ENCODE peak calls at places on chromosome 12, in ten cellular contexts. D, B, M, F, O, U, Y, V, I and J are unnamed samples.

GRCh38 chr12:88298761-88299242 is 156.7 kb downstream of the TMTC3 start:
- DNase-seq in U (no peak), V (no peak), I (peak), M (no peak), O (no peak), F (no peak), D (no peak), B (no peak), Y (no peak), J (no peak)

GRCh38 chr12:54398995-54399793 is 14.7 kb upstream of the ZNF385A start:
- DNase-seq in I (peak), V (peak), D (peak), O (peak), M (peak), F (peak), U (peak), B (peak), Y (peak), J (no peak)

GRCh38 chr12:69341328-69341727 is 6.9 kb upstream of the LYZ start:
- DNase-seq in M (no peak), Y (no peak), B (no peak), I (peak), O (no peak), D (no peak), F (no peak), U (no peak), V (no peak), J (no peak)

GRCh38 chr12:29726321-29726692 is 57.4 kb downstream of the TMTC1 start:
- DNase-seq in V (no peak), F (no peak), I (no peak), D (no peak), O (no peak), U (no peak), B (no peak), M (no peak), Y (no peak), J (no peak)

GRCh38 chr12:117277875-117278274 is 83.6 kb downstream of the NOS1 start:
- DNase-seq in V (no peak), I (no peak), F (no peak), M (no peak), D (no peak), O (no peak), B (no peak), U (no peak), Y (no peak), J (no peak)

GRCh38 chr12:108357834-108358579 is 18.9 kb upstream of the CMKLR1 start:
- DNase-seq in D (no peak), O (no peak), F (no peak), B (no peak), V (no peak), I (no peak), M (no peak), U (no peak), Y (no peak), J (no peak)

GRCh38 chr12:66453111-66453510 is 150.8 kb downstream of the HELB start:
- DNase-seq in U (no peak), O (no peak), V (no peak), I (no peak), Y (no peak), F (no peak), B (no peak), D (no peak), M (no peak), J (no peak)

GRCh38 chr12:102816816-102817434 is 100.1 kb downstream of the PAH start:
- DNase-seq in Y (no peak), I (peak), O (no peak), D (no peak), U (peak), F (no peak), B (no peak), M (no peak), V (peak), J (peak)

GRCh38 chr12:121534495-121535148 is 46.2 kb downstream of the KDM2B start:
- DNase-seq in V (no peak), O (no peak), U (no peak), D (no peak), Y (peak), B (no peak), F (peak), M (peak), I (no peak), J (no peak)

GRCh38 chr12:121451931-121452330 is 52.0 kb downstream of the RNF34 start:
- DNase-seq in U (no peak), D (no peak), B (no peak), M (no peak), F (no peak), V (peak), Y (no peak), O (no peak), I (no peak), J (no peak)

GRCh38 chr12:96263449-96263902 is 69.3 kb downstream of the ELK3 start:
- DNase-seq in I (no peak), M (no peak), B (no peak), F (no peak), Y (no peak), V (no peak), U (no peak), D (peak), O (no peak), J (no peak)

GRCh38 chr12:132021965-132022364 is 72.2 kb downstream of the EP400 start:
- DNase-seq in M (no peak), Y (no peak), V (no peak), B (no peak), I (no peak), D (no peak), U (no peak), F (no peak), O (no peak), J (no peak)

GRCh38 chr12:14905269-14906004 is 19.8 kb upstream of the MGP start:
- DNase-seq in V (no peak), U (no peak), D (no peak), O (no peak), M (no peak), B (no peak), Y (no peak), F (no peak), I (no peak), J (no peak)

GRCh38 chr12:70364695-70365397 is 1.2 kb upstream of the KCNMB4 start:
- DNase-seq in O (no peak), F (no peak), V (no peak), B (no peak), U (no peak), I (no peak), D (no peak), Y (no peak), M (no peak), J (no peak)

GRCh38 chr12:46067062-46067461 is 76.7 kb upstream of the SCAF11 start:
- DNase-seq in D (no peak), M (no peak), Y (no peak), B (no peak), U (no peak), O (no peak), I (no peak), F (no peak), V (no peak), J (no peak)

GRCh38 chr12:57233357-57234232 is 4.1 kb downstream of the SHMT2 start:
- DNase-seq in F (no peak), Y (no peak), O (no peak), M (no peak), B (peak), U (no peak), I (no peak), V (no peak), D (no peak), J (no peak)

GRCh38 chr12:129119537-129119936 is 266.3 kb downstream of the GLT1D1 start:
- DNase-seq in O (peak), B (no peak), V (no peak), F (peak), U (peak), Y (no peak), D (no peak), I (no peak), M (no peak), J (no peak)

GRCh38 chr12:97235102-97235501 is 227.5 kb upstream of the RMST start:
- DNase-seq in M (no peak), V (no peak), O (no peak), Y (no peak), U (no peak), D (no peak), B (no peak), F (peak), I (no peak), J (no peak)

GRCh38 chr12:100229876-100230275 is 29.3 kb downstream of the ACTR6 start:
- DNase-seq in B (no peak), I (peak), D (no peak), U (no peak), V (no peak), F (no peak), M (no peak), Y (no peak), O (no peak), J (no peak)

GRCh38 chr12:3559601-3560294 is 68.7 kb downstream of the PRMT8 start:
- DNase-seq in Y (no peak), V (no peak), B (no peak), D (no peak), I (no peak), M (no peak), U (no peak), O (no peak), F (no peak), J (no peak)

GRCh38 chr12:1840981-1841425 is 20.6 kb downstream of the LRTM2 start:
- DNase-seq in U (no peak), Y (no peak), B (no peak), F (no peak), D (no peak), V (no peak), I (no peak), O (no peak), M (no peak), J (no peak)

GRCh38 chr12:88472248-88472647 is 108.0 kb downstream of the KITLG start:
- DNase-seq in B (no peak), I (peak), F (no peak), U (no peak), Y (no peak), D (no peak), O (no peak), M (no peak), V (no peak), J (no peak)

GRCh38 chr12:86230516-86231146 is 25.6 kb downstream of the MGAT4C start:
- DNase-seq in B (no peak), O (no peak), F (no peak), U (no peak), V (no peak), M (no peak), I (peak), Y (no peak), D (no peak), J (no peak)

GRCh38 chr12:89825591-89826449 is 117.2 kb upstream of the ATP2B1 start:
- DNase-seq in O (no peak), U (no peak), Y (no peak), F (no peak), B (no peak), M (no peak), D (peak), I (peak), V (no peak), J (no peak)

GRCh38 chr12:114638790-114639435 is 45.1 kb downstream of the TBX3 start:
- DNase-seq in F (peak), U (no peak), V (no peak), D (no peak), M (no peak), I (no peak), Y (no peak), O (no peak), B (no peak), J (no peak)

GRCh38 chr12:50200507-50201273 is 33.5 kb upstream of the CERS5 start:
- DNase-seq in B (no peak), I (peak), Y (no peak), F (no peak), O (no peak), V (no peak), D (no peak), M (no peak), U (no peak), J (no peak)

GRCh38 chr12:117063162-117063911 is 35.9 kb downstream of the TESC start:
- DNase-seq in B (no peak), U (peak), F (no peak), I (no peak), Y (no peak), D (no peak), O (no peak), V (no peak), M (peak), J (no peak)

GRCh38 chr12:104596128-104596799 is 139.5 kb downstream of the CHST11 start:
- DNase-seq in U (no peak), B (no peak), Y (no peak), I (peak), F (no peak), M (no peak), O (no peak), V (no peak), D (no peak), J (no peak)

GRCh38 chr12:50101663-50102062 is 2.1 kb upstream of the GPD1 start:
- DNase-seq in U (no peak), B (no peak), V (no peak), Y (no peak), O (no peak), M (no peak), I (peak), F (peak), D (no peak), J (no peak)

GRCh38 chr12:115035536-115036107 is 351.6 kb upstream of the TBX3 start:
- DNase-seq in Y (no peak), U (no peak), I (no peak), O (peak), B (peak), D (no peak), V (no peak), F (no peak), M (no peak), J (no peak)

GRCh38 chr12:89153341-89153740 is 199.0 kb downstream of the DUSP6 start:
- DNase-seq in Y (no peak), B (no peak), M (no peak), F (no peak), O (no peak), I (no peak), D (no peak), V (no peak), U (no peak), J (no peak)

GRCh38 chr12:96194901-96195844 is 998 bp downstream of the ELK3 start:
- DNase-seq in F (peak), O (peak), M (peak), V (peak), I (peak), D (peak), Y (peak), B (peak), U (peak), J (no peak)

GRCh38 chr12:47779943-47780504 is 7.0 kb downstream of the SLC48A1 start:
- DNase-seq in Y (no peak), M (no peak), I (no peak), F (no peak), O (no peak), D (no peak), U (no peak), V (no peak), B (no peak), J (no peak)

GRCh38 chr12:57886590-57887363 is 40.2 kb upstream of the CTDSP2 start:
- DNase-seq in I (no peak), B (no peak), D (no peak), V (no peak), Y (no peak), M (no peak), O (no peak), U (no peak), F (no peak), J (no peak)

GRCh38 chr12:7638064-7638763 is 27.5 kb downstream of the APOBEC1 start:
- DNase-seq in Y (no peak), D (no peak), M (no peak), U (no peak), F (peak), I (no peak), O (peak), V (no peak), B (peak), J (peak)

GRCh38 chr12:106304001-106304421 is 1.5 kb downstream of the TCP11L2 start:
- DNase-seq in M (no peak), F (no peak), B (no peak), I (no peak), D (no peak), U (no peak), Y (no peak), V (no peak), O (no peak), J (no peak)

GRCh38 chr12:91250273-91250672 is 67.7 kb upstream of the DCN start:
- DNase-seq in Y (no peak), D (no peak), F (no peak), M (no peak), U (no peak), V (no peak), I (no peak), O (no peak), B (no peak), J (no peak)

GRCh38 chr12:117596968-117597367 is 235.5 kb upstream of the NOS1 start:
- DNase-seq in O (no peak), Y (no peak), M (no peak), U (no peak), I (no peak), B (no peak), F (no peak), D (no peak), V (no peak), J (no peak)

GRCh38 chr12:69756088-69756731 is 17.6 kb downstream of the RAB3IP start:
- DNase-seq in I (no peak), D (no peak), F (no peak), V (no peak), Y (no peak), O (no peak), B (no peak), M (no peak), U (no peak), J (no peak)